ENCODE peak calls at places on chromosome 15, in five cellular contexts. One of them, this sample, is unnamed.

GRCh38 chr15:51368751-51369450 is 27.4 kb downstream of the GLDN start:
- DNase-seq in K562: no peak
- DNase-seq in HCT116: no peak
- DNase-seq in GM12878: no peak
- DNase-seq in A549: no peak
- DNase-seq in this sample: peak

GRCh38 chr15:79248183-79248582 is 34.3 kb upstream of the ANKRD34C start:
- DNase-seq in HCT116: no peak
- DNase-seq in K562: no peak
- DNase-seq in GM12878: no peak
- DNase-seq in A549: no peak
- DNase-seq in this sample: no peak

GRCh38 chr15:73282567-73283200 is 86.1 kb downstream of the HCN4 start:
- DNase-seq in K562: no peak
- DNase-seq in GM12878: no peak
- DNase-seq in HCT116: no peak
- DNase-seq in A549: no peak
- DNase-seq in this sample: no peak

GRCh38 chr15:39785139-39785538 is 2.5 kb upstream of the FSIP1 start:
- DNase-seq in GM12878: no peak
- DNase-seq in K562: no peak
- DNase-seq in A549: no peak
- DNase-seq in HCT116: no peak
- DNase-seq in this sample: no peak

GRCh38 chr15:50259276-50259675 is 6.2 kb downstream of the HDC start:
- DNase-seq in GM12878: no peak
- DNase-seq in K562: peak
- DNase-seq in HCT116: no peak
- DNase-seq in A549: no peak
- DNase-seq in this sample: no peak

GRCh38 chr15:31338879-31339557 is 12.4 kb downstream of the KLF13 start:
- DNase-seq in GM12878: peak
- DNase-seq in A549: peak
- DNase-seq in K562: peak
- DNase-seq in HCT116: no peak
- DNase-seq in this sample: peak

GRCh38 chr15:38636597-38636996 is 72.0 kb upstream of the RASGRP1 start:
- DNase-seq in K562: no peak
- DNase-seq in A549: no peak
- DNase-seq in HCT116: no peak
- DNase-seq in GM12878: no peak
- DNase-seq in this sample: no peak

GRCh38 chr15:94040523-94041248 is 190.7 kb upstream of the MCTP2 start:
- DNase-seq in HCT116: no peak
- DNase-seq in K562: no peak
- DNase-seq in GM12878: no peak
- DNase-seq in A549: no peak
- DNase-seq in this sample: no peak

GRCh38 chr15:72169236-72169920 is 28.2 kb downstream of the GRAMD2A start:
- DNase-seq in HCT116: no peak
- DNase-seq in A549: no peak
- DNase-seq in K562: no peak
- DNase-seq in GM12878: no peak
- DNase-seq in this sample: no peak

GRCh38 chr15:95017950-95018349 is 786.6 kb downstream of the MCTP2 start:
- DNase-seq in HCT116: no peak
- DNase-seq in A549: no peak
- DNase-seq in GM12878: no peak
- DNase-seq in K562: peak
- DNase-seq in this sample: no peak

GRCh38 chr15:38867556-38867955 is 302.9 kb upstream of the RASGRP1 start:
- DNase-seq in HCT116: no peak
- DNase-seq in GM12878: no peak
- DNase-seq in K562: no peak
- DNase-seq in A549: no peak
- DNase-seq in this sample: no peak

GRCh38 chr15:70826634-70827033 is 27.3 kb downstream of the LARP6 start:
- DNase-seq in HCT116: peak
- DNase-seq in A549: peak
- DNase-seq in GM12878: no peak
- DNase-seq in K562: no peak
- DNase-seq in this sample: peak

GRCh38 chr15:36414670-36415069 is 164.8 kb upstream of the CDIN1 start:
- DNase-seq in A549: no peak
- DNase-seq in HCT116: no peak
- DNase-seq in GM12878: no peak
- DNase-seq in K562: no peak
- DNase-seq in this sample: no peak

GRCh38 chr15:65944404-65944803 is 75.1 kb downstream of the RAB11A start:
- DNase-seq in K562: no peak
- DNase-seq in HCT116: no peak
- DNase-seq in GM12878: no peak
- DNase-seq in A549: no peak
- DNase-seq in this sample: no peak

GRCh38 chr15:38398134-38398533 is 55.8 kb upstream of the FAM98B start:
- DNase-seq in GM12878: no peak
- DNase-seq in HCT116: peak
- DNase-seq in A549: no peak
- DNase-seq in K562: no peak
- DNase-seq in this sample: peak

GRCh38 chr15:66673410-66674322 is 28.4 kb upstream of the SMAD6 start:
- DNase-seq in HCT116: peak
- DNase-seq in A549: no peak
- DNase-seq in GM12878: no peak
- DNase-seq in K562: peak
- DNase-seq in this sample: no peak

GRCh38 chr15:59266015-59266414 is 59.4 kb downstream of the LDHAL6B start:
- DNase-seq in A549: no peak
- DNase-seq in HCT116: no peak
- DNase-seq in GM12878: no peak
- DNase-seq in K562: no peak
- DNase-seq in this sample: no peak

GRCh38 chr15:93048759-93049161 is 40.3 kb downstream of the RGMA start:
- DNase-seq in HCT116: no peak
- DNase-seq in A549: no peak
- DNase-seq in GM12878: no peak
- DNase-seq in K562: no peak
- DNase-seq in this sample: no peak

GRCh38 chr15:90957105-90957790 is 2.6 kb downstream of the RCCD1 start:
- DNase-seq in K562: no peak
- DNase-seq in GM12878: no peak
- DNase-seq in HCT116: no peak
- DNase-seq in A549: no peak
- DNase-seq in this sample: no peak

GRCh38 chr15:82843561-82843960 is 34.1 kb downstream of the WHAMM start:
- DNase-seq in K562: no peak
- DNase-seq in GM12878: no peak
- DNase-seq in A549: no peak
- DNase-seq in HCT116: no peak
- DNase-seq in this sample: no peak

GRCh38 chr15:75151214-75152128 is 50.2 kb upstream of the C15orf39 start:
- DNase-seq in K562: no peak
- DNase-seq in HCT116: no peak
- DNase-seq in A549: no peak
- DNase-seq in GM12878: no peak
- DNase-seq in this sample: no peak

GRCh38 chr15:43912991-43913927 is 86.5 kb downstream of the WDR76 start:
- DNase-seq in A549: peak
- DNase-seq in GM12878: no peak
- DNase-seq in K562: peak
- DNase-seq in HCT116: peak
- DNase-seq in this sample: peak

GRCh38 chr15:68930268-68931022 is at the start of gene SPESP1:
- DNase-seq in HCT116: no peak
- DNase-seq in GM12878: no peak
- DNase-seq in K562: no peak
- DNase-seq in A549: no peak
- DNase-seq in this sample: no peak

GRCh38 chr15:82572311-82572710 is 32.1 kb upstream of the RPS17 start:
- DNase-seq in K562: no peak
- DNase-seq in GM12878: no peak
- DNase-seq in HCT116: no peak
- DNase-seq in A549: no peak
- DNase-seq in this sample: no peak

GRCh38 chr15:74395319-74396145 is 28.1 kb upstream of the CYP11A1 start:
- DNase-seq in GM12878: no peak
- DNase-seq in A549: no peak
- DNase-seq in HCT116: no peak
- DNase-seq in K562: no peak
- DNase-seq in this sample: no peak

GRCh38 chr15:101530224-101530958 is 40.9 kb upstream of the PCSK6 start:
- DNase-seq in A549: no peak
- DNase-seq in GM12878: no peak
- DNase-seq in HCT116: no peak
- DNase-seq in K562: no peak
- DNase-seq in this sample: no peak

GRCh38 chr15:78044407-78045155 is 32.9 kb downstream of the TBC1D2B start:
- DNase-seq in HCT116: no peak
- DNase-seq in GM12878: no peak
- DNase-seq in A549: no peak
- DNase-seq in K562: no peak
- DNase-seq in this sample: no peak

GRCh38 chr15:60975203-60975602 is 253.9 kb downstream of the RORA start:
- DNase-seq in GM12878: no peak
- DNase-seq in K562: no peak
- DNase-seq in HCT116: no peak
- DNase-seq in A549: no peak
- DNase-seq in this sample: no peak
- TF ChIP-seq REST in GM12878: no peak
- TF ChIP-seq REST in K562: no peak
- TF ChIP-seq REST in HCT116: no peak
- TF ChIP-seq REST in A549: no peak
- TF ChIP-seq REST in this sample: no peak

GRCh38 chr15:88624156-88624970 is 3.2 kb downstream of the AEN start:
- DNase-seq in A549: no peak
- DNase-seq in GM12878: no peak
- DNase-seq in HCT116: no peak
- DNase-seq in K562: no peak
- DNase-seq in this sample: peak
- TF ChIP-seq POLR2A in A549: no peak
- TF ChIP-seq POLR2A in GM12878: no peak
- TF ChIP-seq POLR2A in HCT116: no peak
- TF ChIP-seq POLR2A in K562: no peak
- TF ChIP-seq POLR2A in this sample: peak

DNA sequence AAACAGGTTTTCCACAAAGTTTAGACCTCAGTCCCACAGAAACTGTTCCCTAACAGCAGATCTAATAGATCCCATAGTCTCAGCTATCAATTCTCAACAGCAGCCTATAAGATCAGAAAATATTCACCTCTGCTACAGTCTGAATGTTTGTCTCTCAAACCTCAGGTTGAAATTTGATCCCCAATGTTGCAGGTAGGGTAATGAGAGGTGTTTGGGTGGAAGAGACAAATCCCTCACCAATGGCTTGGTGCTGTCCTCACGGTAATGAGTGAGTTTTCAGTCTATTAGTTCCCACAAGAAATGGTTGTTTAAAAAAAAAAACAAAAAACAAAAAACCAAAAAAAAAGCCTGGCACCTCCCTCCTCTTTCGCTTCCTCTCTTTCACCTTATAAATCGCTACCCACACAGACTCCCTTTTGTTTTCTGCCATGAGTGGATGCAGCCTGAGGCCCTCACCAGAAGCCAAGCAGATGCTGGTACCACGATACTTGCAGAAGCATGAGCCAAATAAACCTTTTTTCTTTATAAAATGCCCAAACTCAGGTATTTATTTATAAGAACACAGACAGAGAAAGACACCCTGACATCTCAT is 14.2 kb downstream of the ZNF280D start:
- DNase-seq in HCT116: no peak
- DNase-seq in GM12878: no peak
- DNase-seq in K562: no peak
- DNase-seq in A549: no peak
- DNase-seq in this sample: no peak
- TF ChIP-seq REST in HCT116: no peak
- TF ChIP-seq REST in GM12878: no peak
- TF ChIP-seq REST in K562: no peak
- TF ChIP-seq REST in A549: no peak
- TF ChIP-seq REST in this sample: no peak

GRCh38 chr15:84750583-84751092 is 2.2 kb downstream of the ZNF592 start:
- DNase-seq in K562: peak
- DNase-seq in GM12878: no peak
- DNase-seq in HCT116: no peak
- DNase-seq in A549: no peak
- DNase-seq in this sample: no peak

GRCh38 chr15:84752195-84752594 is 3.8 kb downstream of the ZNF592 start:
- DNase-seq in K562: no peak
- DNase-seq in HCT116: no peak
- DNase-seq in GM12878: no peak
- DNase-seq in A549: no peak
- DNase-seq in this sample: peak

GRCh38 chr15:84749111-84749991 is 959 bp downstream of the ZNF592 start:
- DNase-seq in A549: no peak
- DNase-seq in GM12878: no peak
- DNase-seq in K562: peak
- DNase-seq in HCT116: no peak
- DNase-seq in this sample: peak

GRCh38 chr15:84748274-84749110 is at the start of gene ZNF592:
- DNase-seq in A549: peak
- DNase-seq in GM12878: no peak
- DNase-seq in HCT116: no peak
- DNase-seq in K562: peak
- DNase-seq in this sample: peak

DNA sequence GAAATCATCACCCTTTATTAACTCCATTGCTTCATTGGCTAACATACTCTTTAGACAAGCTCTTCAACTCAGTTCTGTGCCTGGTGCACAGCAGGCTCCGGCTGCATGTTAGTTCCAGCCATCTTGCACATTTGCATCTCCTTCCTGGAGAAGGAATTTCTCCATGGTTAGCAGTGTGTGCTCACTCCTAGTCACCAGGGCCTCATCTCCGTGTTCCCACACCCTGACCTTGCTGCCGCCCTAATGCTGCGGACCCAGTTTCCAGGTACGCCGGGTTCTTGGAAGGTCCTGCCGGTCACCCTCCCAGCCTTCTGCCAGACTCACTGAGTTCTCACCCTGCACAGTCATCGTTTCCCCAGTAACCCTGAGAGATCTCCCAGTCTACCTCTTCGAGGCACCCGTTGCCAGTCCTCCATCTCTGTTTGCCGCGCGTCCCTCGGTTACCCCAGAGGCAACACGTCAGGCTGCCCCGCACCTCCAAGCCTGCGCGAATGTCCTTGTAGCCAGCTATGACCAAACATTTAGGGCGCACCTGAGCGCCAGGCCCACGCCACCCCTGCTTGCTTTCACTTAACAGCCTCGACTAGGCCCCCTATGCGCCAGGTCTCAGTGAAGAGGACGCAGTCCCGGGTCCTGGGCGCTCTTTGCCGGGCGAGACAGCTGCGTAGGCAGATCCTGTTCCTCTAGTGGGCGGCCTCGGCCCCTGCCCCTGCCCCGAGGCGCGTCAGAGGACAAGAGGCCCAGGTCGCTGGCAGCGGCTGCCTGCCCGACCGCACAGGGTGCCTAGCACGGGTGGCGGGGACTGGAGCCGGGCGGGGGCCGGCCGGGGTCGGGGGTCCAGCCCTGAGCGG is 744 bp upstream of the ZNF592 start:
- DNase-seq in GM12878: no peak
- DNase-seq in K562: peak
- DNase-seq in A549: peak
- DNase-seq in HCT116: no peak
- DNase-seq in this sample: peak
- TF ChIP-seq POLR2A in GM12878: peak
- TF ChIP-seq POLR2A in K562: peak
- TF ChIP-seq POLR2A in A549: peak
- TF ChIP-seq POLR2A in HCT116: no peak
- TF ChIP-seq POLR2A in this sample: peak